ENCODE peak calls at places on chromosomes 16 and 17, in six cellular contexts. One of them, this sample, is unnamed.

GRCh38 chr16:23557779-23558330 is 328 bp downstream of the UBFD1 start:
- DNase-seq in right lobe of liver: no peak
- DNase-seq in H9: peak; percentile 42
- DNase-seq in GM12891: peak; percentile 20
- DNase-seq in mesendoderm: no peak
- DNase-seq in T-helper 2 cell: no peak
- DNase-seq in this sample: peak; percentile 38

GRCh38 chr17:28928061-28928460 is 23.3 kb downstream of the PHF12 start:
- DNase-seq in right lobe of liver: no peak
- DNase-seq in H9: no peak
- DNase-seq in GM12891: no peak
- DNase-seq in mesendoderm: no peak
- DNase-seq in T-helper 2 cell: no peak
- DNase-seq in this sample: no peak

GRCh38 chr17:77721823-77722160 is 236.7 kb upstream of the TNRC6C start:
- DNase-seq in right lobe of liver: no peak
- DNase-seq in H9: peak; percentile 40
- DNase-seq in GM12891: no peak
- DNase-seq in mesendoderm: no peak
- DNase-seq in T-helper 2 cell: no peak
- DNase-seq in this sample: no peak

GRCh38 chr16:71573387-71574094 is 3.4 kb downstream of the TAT start:
- DNase-seq in right lobe of liver: peak; percentile 65
- DNase-seq in H9: no peak
- DNase-seq in GM12891: no peak
- DNase-seq in mesendoderm: no peak
- DNase-seq in T-helper 2 cell: no peak
- DNase-seq in this sample: no peak

GRCh38 chr16:51657844-51658243 is 506.8 kb upstream of the SALL1 start:
- DNase-seq in right lobe of liver: no peak
- DNase-seq in H9: no peak
- DNase-seq in GM12891: no peak
- DNase-seq in mesendoderm: no peak
- DNase-seq in T-helper 2 cell: no peak
- DNase-seq in this sample: no peak

GRCh38 chr16:19879241-19879792 is 5.3 kb downstream of the GPRC5B start:
- DNase-seq in right lobe of liver: no peak
- DNase-seq in H9: peak; percentile 82
- DNase-seq in GM12891: no peak
- DNase-seq in mesendoderm: peak; percentile 75
- DNase-seq in T-helper 2 cell: no peak
- DNase-seq in this sample: peak; percentile 77

GRCh38 chr17:27236710-27237315 is 57.1 kb upstream of the WSB1 start:
- DNase-seq in right lobe of liver: no peak
- DNase-seq in H9: peak; percentile 62
- DNase-seq in GM12891: no peak
- DNase-seq in mesendoderm: peak; percentile 60
- DNase-seq in T-helper 2 cell: peak; percentile 65
- DNase-seq in this sample: peak; percentile 82

GRCh38 chr17:64069143-64069542 is 48.7 kb upstream of the ICAM2 start:
- DNase-seq in right lobe of liver: no peak
- DNase-seq in H9: no peak
- DNase-seq in GM12891: no peak
- DNase-seq in mesendoderm: no peak
- DNase-seq in T-helper 2 cell: no peak
- DNase-seq in this sample: no peak

GRCh38 chr16:14545346-14545884 is 84.6 kb downstream of the PARN start:
- DNase-seq in right lobe of liver: peak; percentile 77
- DNase-seq in H9: no peak
- DNase-seq in GM12891: no peak
- DNase-seq in mesendoderm: no peak
- DNase-seq in T-helper 2 cell: no peak
- DNase-seq in this sample: no peak

GRCh38 chr17:76914937-76915336 is 46.7 kb downstream of the MGAT5B start:
- DNase-seq in right lobe of liver: no peak
- DNase-seq in H9: no peak
- DNase-seq in GM12891: no peak
- DNase-seq in mesendoderm: no peak
- DNase-seq in T-helper 2 cell: no peak
- DNase-seq in this sample: no peak

GRCh38 chr16:86663691-86664517 is 85.6 kb downstream of the FOXL1 start:
- DNase-seq in right lobe of liver: no peak
- DNase-seq in H9: no peak
- DNase-seq in GM12891: no peak
- DNase-seq in mesendoderm: no peak
- DNase-seq in T-helper 2 cell: no peak
- DNase-seq in this sample: no peak

GRCh38 chr17:35164716-35165115 is 17.1 kb downstream of the UNC45B start:
- DNase-seq in right lobe of liver: no peak
- DNase-seq in H9: no peak
- DNase-seq in GM12891: no peak
- DNase-seq in mesendoderm: no peak
- DNase-seq in T-helper 2 cell: no peak
- DNase-seq in this sample: no peak

GRCh38 chr17:81651692-81652091 is 4.7 kb downstream of the PDE6G start:
- DNase-seq in right lobe of liver: no peak
- DNase-seq in H9: peak; percentile 32
- DNase-seq in GM12891: no peak
- DNase-seq in mesendoderm: no peak
- DNase-seq in T-helper 2 cell: no peak
- DNase-seq in this sample: no peak

GRCh38 chr17:6455321-6455705 is 11.1 kb downstream of the PIMREG start:
- DNase-seq in right lobe of liver: no peak
- DNase-seq in H9: peak; percentile 81
- DNase-seq in GM12891: peak; percentile 60
- DNase-seq in mesendoderm: peak; percentile 67
- DNase-seq in T-helper 2 cell: no peak
- DNase-seq in this sample: peak; percentile 76

GRCh38 chr16:90011196-90011819 is 7.9 kb downstream of the DBNDD1 start:
- DNase-seq in right lobe of liver: no peak
- DNase-seq in H9: no peak
- DNase-seq in GM12891: no peak
- DNase-seq in mesendoderm: no peak
- DNase-seq in T-helper 2 cell: no peak
- DNase-seq in this sample: no peak

GRCh38 chr17:39867891-39868553 is at the start of gene ZPBP2:
- DNase-seq in right lobe of liver: no peak
- DNase-seq in H9: peak; percentile 41
- DNase-seq in GM12891: peak; percentile 26
- DNase-seq in mesendoderm: no peak
- DNase-seq in T-helper 2 cell: peak; percentile 15
- DNase-seq in this sample: peak; percentile 58

GRCh38 chr17:13337171-13337570 is 264.6 kb downstream of the HS3ST3A1 start:
- DNase-seq in right lobe of liver: no peak
- DNase-seq in H9: no peak
- DNase-seq in GM12891: no peak
- DNase-seq in mesendoderm: peak; percentile 71
- DNase-seq in T-helper 2 cell: no peak
- DNase-seq in this sample: peak; percentile 11

GRCh38 chr17:74840989-74841666 is 18.6 kb downstream of the GRIN2C start:
- DNase-seq in right lobe of liver: no peak
- DNase-seq in H9: peak; percentile 66
- DNase-seq in GM12891: no peak
- DNase-seq in mesendoderm: peak; percentile 34
- DNase-seq in T-helper 2 cell: no peak
- DNase-seq in this sample: peak; percentile 59

GRCh38 chr16:88596477-88596876 is 26.3 kb downstream of the ZC3H18 start:
- DNase-seq in right lobe of liver: no peak
- DNase-seq in H9: no peak
- DNase-seq in GM12891: no peak
- DNase-seq in mesendoderm: no peak
- DNase-seq in T-helper 2 cell: no peak
- DNase-seq in this sample: no peak

GRCh38 chr16:28151180-28151579 is 60.6 kb downstream of the XPO6 start:
- DNase-seq in right lobe of liver: no peak
- DNase-seq in H9: no peak
- DNase-seq in GM12891: no peak
- DNase-seq in mesendoderm: no peak
- DNase-seq in T-helper 2 cell: no peak
- DNase-seq in this sample: no peak

GRCh38 chr17:30290696-30291570 is 811 bp downstream of the BLMH start:
- DNase-seq in right lobe of liver: peak; percentile 58
- DNase-seq in H9: peak; percentile 64
- DNase-seq in GM12891: peak; percentile 27
- DNase-seq in mesendoderm: peak; percentile 50
- DNase-seq in T-helper 2 cell: peak; percentile 14
- DNase-seq in this sample: peak; percentile 70

GRCh38 chr17:147796-148740 is 10.7 kb downstream of the SCGB1C2 start:
- DNase-seq in right lobe of liver: peak; percentile 43
- DNase-seq in H9: no peak
- DNase-seq in GM12891: no peak
- DNase-seq in mesendoderm: no peak
- DNase-seq in T-helper 2 cell: no peak
- DNase-seq in this sample: no peak

GRCh38 chr17:80475949-80476876 is at the start of gene NPTX1:
- DNase-seq in right lobe of liver: no peak
- DNase-seq in H9: no peak
- DNase-seq in GM12891: no peak
- DNase-seq in mesendoderm: no peak
- DNase-seq in T-helper 2 cell: no peak
- DNase-seq in this sample: peak; percentile 49

GRCh38 chr16:48318630-48319029 is 66.6 kb downstream of the SIAH1 start:
- DNase-seq in right lobe of liver: no peak
- DNase-seq in H9: peak; percentile 81
- DNase-seq in GM12891: no peak
- DNase-seq in mesendoderm: peak; percentile 55
- DNase-seq in T-helper 2 cell: no peak
- DNase-seq in this sample: peak; percentile 78

GRCh38 chr17:55298111-55298510 is 33.4 kb downstream of the HLF start:
- DNase-seq in right lobe of liver: no peak
- DNase-seq in H9: no peak
- DNase-seq in GM12891: no peak
- DNase-seq in mesendoderm: no peak
- DNase-seq in T-helper 2 cell: no peak
- DNase-seq in this sample: no peak

GRCh38 chr17:82892869-82893565 is 53.2 kb upstream of the ZNF750 start:
- DNase-seq in right lobe of liver: no peak
- DNase-seq in H9: no peak
- DNase-seq in GM12891: no peak
- DNase-seq in mesendoderm: no peak
- DNase-seq in T-helper 2 cell: peak; percentile 19
- DNase-seq in this sample: no peak

GRCh38 chr16:78778724-78779004 is 679.2 kb downstream of the WWOX start:
- DNase-seq in right lobe of liver: no peak
- DNase-seq in H9: no peak
- DNase-seq in GM12891: no peak
- DNase-seq in mesendoderm: no peak
- DNase-seq in T-helper 2 cell: no peak
- DNase-seq in this sample: no peak